ENCODE peak calls at places on chromosome 10, in nine cellular contexts. One of them, this sample, is unnamed.

GRCh38 chr10:80461208-80462183 is 7.4 kb downstream of the TSPAN14 start:
- DNase-seq in naive B cell: no peak
- DNase-seq in stimulated activated CD8-positive, alpha-beta memory T cell treated with anti-CD3 and anti-CD28 coated beads, Interleukin-15, amount 100 ng/mL, for 24 hours: no peak
- DNase-seq in anterior cingulate cortex: no peak
- DNase-seq in fibroblast of pulmonary artery: peak; percentile 64
- DNase-seq in GM19239: no peak
- DNase-seq in ELR: peak; percentile 11
- DNase-seq in GM23248: peak; percentile 66
- DNase-seq in iPS DF 6.9: no peak
- DNase-seq in this sample: no peak

GRCh38 chr10:598415-599170 is 90.9 kb downstream of the DIP2C start:
- DNase-seq in naive B cell: no peak
- DNase-seq in stimulated activated CD8-positive, alpha-beta memory T cell treated with anti-CD3 and anti-CD28 coated beads, Interleukin-15, amount 100 ng/mL, for 24 hours: no peak
- DNase-seq in anterior cingulate cortex: no peak
- DNase-seq in fibroblast of pulmonary artery: peak; percentile 79
- DNase-seq in GM19239: no peak
- DNase-seq in ELR: peak; percentile 84
- DNase-seq in GM23248: peak; percentile 93
- DNase-seq in iPS DF 6.9: no peak
- DNase-seq in this sample: no peak

GRCh38 chr10:92387289-92387940 is 96.4 kb downstream of the MARCHF5 start:
- DNase-seq in naive B cell: no peak
- DNase-seq in stimulated activated CD8-positive, alpha-beta memory T cell treated with anti-CD3 and anti-CD28 coated beads, Interleukin-15, amount 100 ng/mL, for 24 hours: no peak
- DNase-seq in anterior cingulate cortex: no peak
- DNase-seq in fibroblast of pulmonary artery: peak; percentile 86
- DNase-seq in GM19239: no peak
- DNase-seq in ELR: peak; percentile 75
- DNase-seq in GM23248: peak; percentile 48
- DNase-seq in iPS DF 6.9: peak; percentile 95
- DNase-seq in this sample: peak; percentile 57

GRCh38 chr10:20990604-20991003 is 93.5 kb upstream of the NEBL start:
- DNase-seq in naive B cell: no peak
- DNase-seq in stimulated activated CD8-positive, alpha-beta memory T cell treated with anti-CD3 and anti-CD28 coated beads, Interleukin-15, amount 100 ng/mL, for 24 hours: no peak
- DNase-seq in anterior cingulate cortex: no peak
- DNase-seq in fibroblast of pulmonary artery: peak; percentile 48
- DNase-seq in GM19239: no peak
- DNase-seq in ELR: no peak
- DNase-seq in GM23248: peak; percentile 72
- DNase-seq in iPS DF 6.9: no peak
- DNase-seq in this sample: no peak

GRCh38 chr10:46232084-46232483 is 54.7 kb upstream of the ANTXRL start:
- DNase-seq in naive B cell: no peak
- DNase-seq in stimulated activated CD8-positive, alpha-beta memory T cell treated with anti-CD3 and anti-CD28 coated beads, Interleukin-15, amount 100 ng/mL, for 24 hours: no peak
- DNase-seq in anterior cingulate cortex: no peak
- DNase-seq in fibroblast of pulmonary artery: no peak
- DNase-seq in GM19239: no peak
- DNase-seq in ELR: no peak
- DNase-seq in GM23248: no peak
- DNase-seq in iPS DF 6.9: no peak
- DNase-seq in this sample: no peak

GRCh38 chr10:107898392-107898791 is 733.9 kb upstream of the SORCS1 start:
- DNase-seq in naive B cell: no peak
- DNase-seq in stimulated activated CD8-positive, alpha-beta memory T cell treated with anti-CD3 and anti-CD28 coated beads, Interleukin-15, amount 100 ng/mL, for 24 hours: no peak
- DNase-seq in anterior cingulate cortex: no peak
- DNase-seq in fibroblast of pulmonary artery: no peak
- DNase-seq in GM19239: no peak
- DNase-seq in ELR: peak; percentile 38
- DNase-seq in GM23248: no peak
- DNase-seq in iPS DF 6.9: no peak
- DNase-seq in this sample: no peak

GRCh38 chr10:14648936-14649335 is 125.8 kb downstream of the FAM107B start:
- DNase-seq in naive B cell: no peak
- DNase-seq in stimulated activated CD8-positive, alpha-beta memory T cell treated with anti-CD3 and anti-CD28 coated beads, Interleukin-15, amount 100 ng/mL, for 24 hours: no peak
- DNase-seq in anterior cingulate cortex: no peak
- DNase-seq in fibroblast of pulmonary artery: no peak
- DNase-seq in GM19239: no peak
- DNase-seq in ELR: no peak
- DNase-seq in GM23248: no peak
- DNase-seq in iPS DF 6.9: no peak
- DNase-seq in this sample: no peak

GRCh38 chr10:79407811-79408795 is 37.3 kb downstream of the ZCCHC24 start:
- DNase-seq in naive B cell: no peak
- DNase-seq in stimulated activated CD8-positive, alpha-beta memory T cell treated with anti-CD3 and anti-CD28 coated beads, Interleukin-15, amount 100 ng/mL, for 24 hours: no peak
- DNase-seq in anterior cingulate cortex: no peak
- DNase-seq in fibroblast of pulmonary artery: peak; percentile 91
- DNase-seq in GM19239: no peak
- DNase-seq in ELR: no peak
- DNase-seq in GM23248: peak; percentile 91
- DNase-seq in iPS DF 6.9: no peak
- DNase-seq in this sample: no peak

GRCh38 chr10:66836057-66836456 is 89.8 kb upstream of the LRRTM3 start:
- DNase-seq in naive B cell: no peak
- DNase-seq in stimulated activated CD8-positive, alpha-beta memory T cell treated with anti-CD3 and anti-CD28 coated beads, Interleukin-15, amount 100 ng/mL, for 24 hours: no peak
- DNase-seq in anterior cingulate cortex: no peak
- DNase-seq in fibroblast of pulmonary artery: peak; percentile 67
- DNase-seq in GM19239: no peak
- DNase-seq in ELR: peak; percentile 82
- DNase-seq in GM23248: peak; percentile 23
- DNase-seq in iPS DF 6.9: no peak
- DNase-seq in this sample: no peak

GRCh38 chr10:73863039-73863817 is 11.1 kb downstream of the CAMK2G start:
- DNase-seq in naive B cell: no peak
- DNase-seq in stimulated activated CD8-positive, alpha-beta memory T cell treated with anti-CD3 and anti-CD28 coated beads, Interleukin-15, amount 100 ng/mL, for 24 hours: no peak
- DNase-seq in anterior cingulate cortex: no peak
- DNase-seq in fibroblast of pulmonary artery: no peak
- DNase-seq in GM19239: no peak
- DNase-seq in ELR: no peak
- DNase-seq in GM23248: no peak
- DNase-seq in iPS DF 6.9: no peak
- DNase-seq in this sample: no peak

GRCh38 chr10:110843796-110844616 is 27.7 kb upstream of the PDCD4 start:
- DNase-seq in naive B cell: no peak
- DNase-seq in stimulated activated CD8-positive, alpha-beta memory T cell treated with anti-CD3 and anti-CD28 coated beads, Interleukin-15, amount 100 ng/mL, for 24 hours: no peak
- DNase-seq in anterior cingulate cortex: no peak
- DNase-seq in fibroblast of pulmonary artery: no peak
- DNase-seq in GM19239: no peak
- DNase-seq in ELR: no peak
- DNase-seq in GM23248: no peak
- DNase-seq in iPS DF 6.9: no peak
- DNase-seq in this sample: no peak

GRCh38 chr10:98407017-98407743 is 7.8 kb downstream of the PYROXD2 start:
- DNase-seq in naive B cell: no peak
- DNase-seq in stimulated activated CD8-positive, alpha-beta memory T cell treated with anti-CD3 and anti-CD28 coated beads, Interleukin-15, amount 100 ng/mL, for 24 hours: no peak
- DNase-seq in anterior cingulate cortex: no peak
- DNase-seq in fibroblast of pulmonary artery: no peak
- DNase-seq in GM19239: no peak
- DNase-seq in ELR: no peak
- DNase-seq in GM23248: no peak
- DNase-seq in iPS DF 6.9: no peak
- DNase-seq in this sample: no peak

GRCh38 chr10:34811968-34812514 is 3.1 kb downstream of the PARD3 start:
- DNase-seq in naive B cell: no peak
- DNase-seq in stimulated activated CD8-positive, alpha-beta memory T cell treated with anti-CD3 and anti-CD28 coated beads, Interleukin-15, amount 100 ng/mL, for 24 hours: no peak
- DNase-seq in anterior cingulate cortex: no peak
- DNase-seq in fibroblast of pulmonary artery: peak; percentile 56
- DNase-seq in GM19239: no peak
- DNase-seq in ELR: no peak
- DNase-seq in GM23248: peak; percentile 50
- DNase-seq in iPS DF 6.9: no peak
- DNase-seq in this sample: no peak

GRCh38 chr10:71087622-71088021 is 124.7 kb upstream of the UNC5B start:
- DNase-seq in naive B cell: no peak
- DNase-seq in stimulated activated CD8-positive, alpha-beta memory T cell treated with anti-CD3 and anti-CD28 coated beads, Interleukin-15, amount 100 ng/mL, for 24 hours: no peak
- DNase-seq in anterior cingulate cortex: no peak
- DNase-seq in fibroblast of pulmonary artery: no peak
- DNase-seq in GM19239: no peak
- DNase-seq in ELR: no peak
- DNase-seq in GM23248: no peak
- DNase-seq in iPS DF 6.9: no peak
- DNase-seq in this sample: no peak

GRCh38 chr10:130353928-130354327 is 217.7 kb downstream of the GLRX3 start:
- DNase-seq in naive B cell: no peak
- DNase-seq in stimulated activated CD8-positive, alpha-beta memory T cell treated with anti-CD3 and anti-CD28 coated beads, Interleukin-15, amount 100 ng/mL, for 24 hours: no peak
- DNase-seq in anterior cingulate cortex: no peak
- DNase-seq in fibroblast of pulmonary artery: no peak
- DNase-seq in GM19239: no peak
- DNase-seq in ELR: no peak
- DNase-seq in GM23248: no peak
- DNase-seq in iPS DF 6.9: no peak
- DNase-seq in this sample: no peak

GRCh38 chr10:122516733-122517132 is 43.8 kb upstream of the DMBT1 start:
- DNase-seq in naive B cell: no peak
- DNase-seq in stimulated activated CD8-positive, alpha-beta memory T cell treated with anti-CD3 and anti-CD28 coated beads, Interleukin-15, amount 100 ng/mL, for 24 hours: no peak
- DNase-seq in anterior cingulate cortex: no peak
- DNase-seq in fibroblast of pulmonary artery: no peak
- DNase-seq in GM19239: no peak
- DNase-seq in ELR: no peak
- DNase-seq in GM23248: no peak
- DNase-seq in iPS DF 6.9: no peak
- DNase-seq in this sample: no peak

GRCh38 chr10:99917963-99918825 is 91.6 kb downstream of the DNMBP start:
- DNase-seq in naive B cell: no peak
- DNase-seq in stimulated activated CD8-positive, alpha-beta memory T cell treated with anti-CD3 and anti-CD28 coated beads, Interleukin-15, amount 100 ng/mL, for 24 hours: no peak
- DNase-seq in anterior cingulate cortex: peak; percentile 7
- DNase-seq in fibroblast of pulmonary artery: peak; percentile 73
- DNase-seq in GM19239: no peak
- DNase-seq in ELR: no peak
- DNase-seq in GM23248: peak; percentile 81
- DNase-seq in iPS DF 6.9: peak; percentile 66
- DNase-seq in this sample: no peak

GRCh38 chr10:60099998-60100747 is 193.8 kb upstream of the CCDC6 start:
- DNase-seq in naive B cell: peak; percentile 21
- DNase-seq in stimulated activated CD8-positive, alpha-beta memory T cell treated with anti-CD3 and anti-CD28 coated beads, Interleukin-15, amount 100 ng/mL, for 24 hours: no peak
- DNase-seq in anterior cingulate cortex: no peak
- DNase-seq in fibroblast of pulmonary artery: peak; percentile 77
- DNase-seq in GM19239: no peak
- DNase-seq in ELR: peak; percentile 61
- DNase-seq in GM23248: peak; percentile 76
- DNase-seq in iPS DF 6.9: peak; percentile 27
- DNase-seq in this sample: peak; percentile 78

GRCh38 chr10:127904931-127905622 is 1.8 kb upstream of the PTPRE start:
- DNase-seq in naive B cell: no peak
- DNase-seq in stimulated activated CD8-positive, alpha-beta memory T cell treated with anti-CD3 and anti-CD28 coated beads, Interleukin-15, amount 100 ng/mL, for 24 hours: no peak
- DNase-seq in anterior cingulate cortex: no peak
- DNase-seq in fibroblast of pulmonary artery: no peak
- DNase-seq in GM19239: no peak
- DNase-seq in ELR: no peak
- DNase-seq in GM23248: no peak
- DNase-seq in iPS DF 6.9: no peak
- DNase-seq in this sample: peak; percentile 15

GRCh38 chr10:87956055-87956454 is 92.6 kb downstream of the PTEN start:
- DNase-seq in naive B cell: no peak
- DNase-seq in stimulated activated CD8-positive, alpha-beta memory T cell treated with anti-CD3 and anti-CD28 coated beads, Interleukin-15, amount 100 ng/mL, for 24 hours: no peak
- DNase-seq in anterior cingulate cortex: no peak
- DNase-seq in fibroblast of pulmonary artery: no peak
- DNase-seq in GM19239: no peak
- DNase-seq in ELR: no peak
- DNase-seq in GM23248: no peak
- DNase-seq in iPS DF 6.9: no peak
- DNase-seq in this sample: no peak

GRCh38 chr10:18230794-18231193 is 90.6 kb downstream of the CACNB2 start:
- DNase-seq in naive B cell: no peak
- DNase-seq in stimulated activated CD8-positive, alpha-beta memory T cell treated with anti-CD3 and anti-CD28 coated beads, Interleukin-15, amount 100 ng/mL, for 24 hours: no peak
- DNase-seq in anterior cingulate cortex: no peak
- DNase-seq in fibroblast of pulmonary artery: no peak
- DNase-seq in GM19239: no peak
- DNase-seq in ELR: no peak
- DNase-seq in GM23248: peak; percentile 65
- DNase-seq in iPS DF 6.9: no peak
- DNase-seq in this sample: no peak

GRCh38 chr10:29409241-29410051 is 120.6 kb downstream of the LYZL1 start:
- DNase-seq in naive B cell: peak; percentile 2
- DNase-seq in stimulated activated CD8-positive, alpha-beta memory T cell treated with anti-CD3 and anti-CD28 coated beads, Interleukin-15, amount 100 ng/mL, for 24 hours: peak; percentile 16
- DNase-seq in anterior cingulate cortex: peak; percentile 75
- DNase-seq in fibroblast of pulmonary artery: peak; percentile 71
- DNase-seq in GM19239: peak; percentile 12
- DNase-seq in ELR: peak; percentile 75
- DNase-seq in GM23248: peak; percentile 86
- DNase-seq in iPS DF 6.9: no peak
- DNase-seq in this sample: peak; percentile 62

GRCh38 chr10:108709927-108710722 is 1213.2 kb downstream of the XPNPEP1 start:
- DNase-seq in naive B cell: no peak
- DNase-seq in stimulated activated CD8-positive, alpha-beta memory T cell treated with anti-CD3 and anti-CD28 coated beads, Interleukin-15, amount 100 ng/mL, for 24 hours: no peak
- DNase-seq in anterior cingulate cortex: no peak
- DNase-seq in fibroblast of pulmonary artery: no peak
- DNase-seq in GM19239: no peak
- DNase-seq in ELR: no peak
- DNase-seq in GM23248: no peak
- DNase-seq in iPS DF 6.9: no peak
- DNase-seq in this sample: no peak

GRCh38 chr10:92103376-92104084 is 180.0 kb downstream of the BTAF1 start:
- DNase-seq in naive B cell: no peak
- DNase-seq in stimulated activated CD8-positive, alpha-beta memory T cell treated with anti-CD3 and anti-CD28 coated beads, Interleukin-15, amount 100 ng/mL, for 24 hours: no peak
- DNase-seq in anterior cingulate cortex: no peak
- DNase-seq in fibroblast of pulmonary artery: peak; percentile 6
- DNase-seq in GM19239: no peak
- DNase-seq in ELR: peak; percentile 19
- DNase-seq in GM23248: peak; percentile 40
- DNase-seq in iPS DF 6.9: no peak
- DNase-seq in this sample: no peak

GRCh38 chr10:43202657-43203490 is 64.0 kb downstream of the RASGEF1A start:
- DNase-seq in naive B cell: peak; percentile 32
- DNase-seq in stimulated activated CD8-positive, alpha-beta memory T cell treated with anti-CD3 and anti-CD28 coated beads, Interleukin-15, amount 100 ng/mL, for 24 hours: no peak
- DNase-seq in anterior cingulate cortex: no peak
- DNase-seq in fibroblast of pulmonary artery: no peak
- DNase-seq in GM19239: peak; percentile 46
- DNase-seq in ELR: no peak
- DNase-seq in GM23248: peak; percentile 41
- DNase-seq in iPS DF 6.9: no peak
- DNase-seq in this sample: no peak

GRCh38 chr10:129622736-129623135 is 155.7 kb downstream of the MGMT start:
- DNase-seq in naive B cell: no peak
- DNase-seq in stimulated activated CD8-positive, alpha-beta memory T cell treated with anti-CD3 and anti-CD28 coated beads, Interleukin-15, amount 100 ng/mL, for 24 hours: no peak
- DNase-seq in anterior cingulate cortex: no peak
- DNase-seq in fibroblast of pulmonary artery: no peak
- DNase-seq in GM19239: no peak
- DNase-seq in ELR: peak; percentile 45
- DNase-seq in GM23248: no peak
- DNase-seq in iPS DF 6.9: no peak
- DNase-seq in this sample: peak; percentile 38

GRCh38 chr10:70117646-70118045 is 15.0 kb downstream of the AIFM2 start:
- DNase-seq in naive B cell: no peak
- DNase-seq in stimulated activated CD8-positive, alpha-beta memory T cell treated with anti-CD3 and anti-CD28 coated beads, Interleukin-15, amount 100 ng/mL, for 24 hours: no peak
- DNase-seq in anterior cingulate cortex: no peak
- DNase-seq in fibroblast of pulmonary artery: no peak
- DNase-seq in GM19239: no peak
- DNase-seq in ELR: no peak
- DNase-seq in GM23248: no peak
- DNase-seq in iPS DF 6.9: no peak
- DNase-seq in this sample: no peak

This sample was measured in HT-29.